ENCODE peak calls at places on chromosomes 6 and 20, in seven cellular contexts. J is left ventricle myocardium inferior, M is heart left ventricle, F is lung, K is K562, E is heart right ventricle, W is A673. P is an unnamed sample.

GRCh38 chr6:140768133-140768532 is 1364.6 kb upstream of the GJE1 start:
- DNase-seq in J (no peak), M (no peak), F (no peak), K (no peak), E (no peak), W (no peak), P (no peak)

GRCh38 chr6:98118357-98119045 is 715.9 kb upstream of the POU3F2 start:
- DNase-seq in J (no peak), M (no peak), F (no peak), K (no peak), E (no peak), W (no peak), P (peak; percentile 42)

GRCh38 chr20:14336667-14337066 is 745 bp downstream of the FLRT3 start:
- DNase-seq in J (no peak), M (no peak), F (no peak), K (no peak), E (no peak), W (no peak), P (no peak)

GRCh38 chr6:21767891-21768659 is 174.5 kb downstream of the SOX4 start:
- DNase-seq in J (no peak), M (no peak), F (no peak), K (no peak), E (no peak), W (peak; percentile 60), P (no peak)

GRCh38 chr6:7750183-7750582 is 24.3 kb downstream of the BMP6 start:
- DNase-seq in J (no peak), M (no peak), F (no peak), K (no peak), E (no peak), W (no peak), P (no peak)

GRCh38 chr20:47998736-47999135 is 213.5 kb upstream of the SULF2 start:
- DNase-seq in J (no peak), M (no peak), F (no peak), K (no peak), E (no peak), W (no peak), P (no peak)

GRCh38 chr6:108800510-108800909 is 47.7 kb upstream of the ARMC2 start:
- DNase-seq in J (no peak), M (peak; percentile 19), F (no peak), K (no peak), E (no peak), W (no peak), P (no peak)

GRCh38 chr6:106517699-106518098 is 111.6 kb downstream of the RTN4IP1 start:
- DNase-seq in J (no peak), M (no peak), F (no peak), K (no peak), E (no peak), W (no peak), P (no peak)

GRCh38 chr6:14228571-14228970 is 111.0 kb downstream of the CD83 start:
- DNase-seq in J (peak; percentile 19), M (no peak), F (no peak), K (no peak), E (no peak), W (no peak), P (no peak)

GRCh38 chr20:62310757-62311121 is 7.9 kb downstream of the ADRM1 start:
- DNase-seq in J (no peak), M (no peak), F (no peak), K (no peak), E (no peak), W (no peak), P (no peak)

DNA sequence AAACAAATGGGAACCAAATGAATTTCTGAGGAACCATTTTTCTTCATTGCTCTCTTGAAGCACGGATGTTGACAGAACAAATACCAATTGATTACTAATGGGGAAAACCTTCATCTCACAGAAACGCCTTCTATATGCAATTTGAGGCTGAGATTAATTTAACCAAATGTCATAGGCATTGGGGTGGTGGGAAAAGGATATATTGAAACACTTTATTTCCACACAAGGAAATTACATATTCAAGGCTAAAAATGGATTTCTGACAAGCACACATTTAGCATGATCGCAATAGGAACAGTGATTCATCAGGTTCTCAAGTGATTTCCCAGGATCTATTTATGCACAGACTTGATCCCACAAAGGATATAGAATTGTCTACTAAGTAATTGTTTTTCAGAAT is 88.9 kb downstream of the COL12A1 start:
- DNase-seq in J (no peak), M (no peak), F (no peak), K (no peak), E (no peak), W (no peak), P (no peak)
- H3K27ac ChIP-seq in J (no peak overlapping the region), M (no peak overlapping the region), F (no peak overlapping the region), K (no peak overlapping the region), E (no peak overlapping the region), W (no peak overlapping the region), P (no peak overlapping the region)

GRCh38 chr6:40963019-40963418 is 76.0 kb downstream of the UNC5CL start:
- DNase-seq in J (no peak), M (no peak), F (no peak), K (no peak), E (no peak), W (no peak), P (no peak)
- H3K27ac ChIP-seq in J (no peak overlapping the region), M (no peak overlapping the region), F (no peak overlapping the region), K (no peak overlapping the region), E (no peak overlapping the region), W (no peak overlapping the region), P (no peak overlapping the region)

GRCh38 chr20:21510414-21510971 is 3.4 kb downstream of the NKX2-2 start:
- DNase-seq in J (no peak), M (no peak), F (no peak), K (no peak), E (no peak), W (peak; percentile 63), P (no peak)

GRCh38 chr20:21509597-21510331 is 4.1 kb downstream of the NKX2-2 start:
- DNase-seq in J (no peak), M (no peak), F (no peak), K (no peak), E (no peak), W (peak; percentile 97), P (no peak)

GRCh38 chr20:21508230-21509078 is 5.4 kb downstream of the NKX2-2 start:
- DNase-seq in J (no peak), M (no peak), F (no peak), K (no peak), E (no peak), W (peak; percentile 32), P (no peak)

GRCh38 chr20:21507275-21508229 is 6.3 kb downstream of the NKX2-2 start:
- DNase-seq in J (no peak), M (no peak), F (no peak), K (no peak), E (no peak), W (peak; percentile 35), P (no peak)

GRCh38 chr20:21509079-21509596 is 4.7 kb downstream of the NKX2-2 start:
- DNase-seq in J (no peak), M (no peak), F (no peak), K (no peak), E (no peak), W (peak; percentile 18), P (no peak)
- H3K27ac ChIP-seq in J (no peak overlapping the region), M (no peak overlapping the region), F (no peak overlapping the region), K (no peak overlapping the region), E (no peak overlapping the region), W (peak overlapping the region; percentile 94), P (no peak overlapping the region)

GRCh38 chr20:10668677-10669368 is 5.0 kb downstream of the JAG1 start:
- DNase-seq in J (no peak), M (no peak), F (no peak), K (no peak), E (no peak), W (no peak), P (peak; percentile 44)
- H3K27ac ChIP-seq in J (peak overlapping the region; percentile 99), M (peak overlapping the region; percentile 20), F (no peak overlapping the region), K (no peak overlapping the region), E (peak overlapping the region; percentile 19), W (no peak overlapping the region), P (no peak overlapping the region)

GRCh38 chr6:157652601-157653363 is 170.3 kb upstream of the SNX9 start:
- DNase-seq in J (no peak), M (no peak), F (no peak), K (no peak), E (no peak), W (no peak), P (no peak)

GRCh38 chr6:157651731-157652490 is 171.1 kb upstream of the SNX9 start:
- DNase-seq in J (no peak), M (no peak), F (no peak), K (no peak), E (no peak), W (no peak), P (no peak)

GRCh38 chr6:157649311-157650260 is 173.5 kb upstream of the SNX9 start:
- DNase-seq in J (no peak), M (no peak), F (no peak), K (no peak), E (peak; percentile 34), W (no peak), P (no peak)

GRCh38 chr6:157650261-157650640 is 172.8 kb upstream of the SNX9 start:
- DNase-seq in J (peak; percentile 51), M (peak; percentile 67), F (no peak), K (no peak), E (peak; percentile 45), W (no peak), P (no peak)

DNA sequence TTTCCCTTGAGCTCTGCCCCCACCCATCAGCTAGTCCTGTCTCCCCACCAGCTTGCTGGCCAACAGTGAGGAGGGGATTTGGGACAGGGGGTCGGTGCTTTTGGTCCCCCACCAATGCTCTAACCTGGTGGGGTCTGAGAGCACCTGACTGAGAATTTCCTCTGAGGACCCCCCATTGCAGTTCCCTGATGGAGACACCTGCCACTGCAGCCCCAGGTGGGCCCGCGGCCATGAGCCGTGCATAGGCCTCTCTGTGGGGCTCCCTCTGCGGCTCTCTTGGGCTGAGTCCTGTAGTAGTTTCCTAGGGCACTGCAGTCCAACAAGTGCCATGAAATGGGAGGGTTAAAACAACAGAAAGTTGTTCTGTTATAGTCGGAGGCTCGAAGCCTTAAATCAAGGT is 172.2 kb upstream of the SNX9 start:
- DNase-seq in J (no peak), M (no peak), F (no peak), K (no peak), E (no peak), W (no peak), P (no peak)
- H3K27ac ChIP-seq in J (no peak overlapping the region), M (no peak overlapping the region), F (no peak overlapping the region), K (no peak overlapping the region), E (no peak overlapping the region), W (no peak overlapping the region), P (no peak overlapping the region)

DNA sequence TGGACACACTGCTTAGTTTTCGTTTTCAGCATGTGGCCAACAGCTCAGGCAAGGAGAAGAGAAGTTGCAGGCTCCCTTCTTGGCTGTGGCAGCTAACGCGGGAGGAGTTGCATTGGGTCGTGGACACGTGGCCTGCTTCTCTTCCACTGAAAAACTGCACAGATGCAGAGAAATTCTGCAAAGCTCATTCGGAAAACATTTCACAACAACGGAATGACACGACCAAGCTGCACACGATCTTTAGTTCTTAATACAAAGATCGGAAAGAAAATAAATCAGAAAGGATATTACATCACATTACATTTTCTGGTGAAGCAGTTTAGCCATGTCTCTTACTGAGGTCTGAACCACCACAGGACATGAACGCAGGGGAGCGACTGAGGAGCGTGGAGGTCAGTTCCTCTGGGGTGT is 178.4 kb downstream of the THBS2 start:
- DNase-seq in J (peak; percentile 57), M (peak; percentile 72), F (peak; percentile 46), K (no peak), E (peak; percentile 45), W (no peak), P (no peak)
- H3K27ac ChIP-seq in J (peak overlapping the region; percentile 64), M (peak overlapping the region; percentile 67), F (no peak overlapping the region), K (no peak overlapping the region), E (peak overlapping the region; percentile 50), W (no peak overlapping the region), P (no peak overlapping the region)

P was measured in Karpas-422.